ENCODE peak calls at places on chromosomes 5 and 9, in four cellular contexts. R is heart left ventricle, G is hepatocyte, O is right lobe of liver. Q is an unnamed sample. For H3K36me3 and H3K9me3, the result is how much of the 10 kb centered on the place peaks cover.

GRCh38 chr5:96522635-96523355 is 89.7 kb upstream of the PCSK1 start:
- DNase-seq in R (no peak), G (no peak), O (no peak), Q (no peak)

GRCh38 chr9:125329978-125330377 is 68.4 kb downstream of the GAPVD1 start:
- DNase-seq in R (no peak), G (no peak), O (no peak), Q (no peak)

GRCh38 chr9:121267689-121268597 is at the start of gene GSN:
- DNase-seq in R (peak), G (peak), O (peak), Q (peak)

GRCh38 chr9:137771580-137771979 is 106.0 kb upstream of the CACNA1B start:
- DNase-seq in R (no peak), G (no peak), O (no peak), Q (no peak)

GRCh38 chr9:16136961-16137360 is 584.1 kb downstream of the CCDC171 start:
- DNase-seq in R (peak), G (no peak), O (no peak), Q (peak)

GRCh38 chr9:36665921-36666429 is 93.3 kb downstream of the MELK start:
- DNase-seq in R (no peak), G (no peak), O (no peak), Q (no peak)

GRCh38 chr5:55597014-55597981 is 62.5 kb upstream of the PLPP1 start:
- DNase-seq in R (peak), G (peak), O (no peak), Q (peak)

GRCh38 chr5:73591698-73592501 is 26.4 kb downstream of the UTP15 start:
- DNase-seq in R (no peak), G (peak), O (no peak), Q (no peak)

GRCh38 chr5:56145511-56145910 is 87.6 kb downstream of the ANKRD55 start:
- DNase-seq in R (no peak), G (no peak), O (no peak), Q (no peak)

GRCh38 chr5:116536279-116537161 is 38.1 kb downstream of the SEMA6A start:
- DNase-seq in R (no peak), G (peak), O (no peak), Q (no peak)

GRCh38 chr9:91758491-91758981 is 191.5 kb downstream of the ROR2 start:
- DNase-seq in R (no peak), G (peak), O (no peak), Q (no peak)

GRCh38 chr9:92242115-92242778 is 51.2 kb downstream of the IARS1 start:
- DNase-seq in R (no peak), G (peak), O (no peak), Q (no peak)

GRCh38 chr9:21505425-21506179 is 23.5 kb upstream of the IFNE start:
- DNase-seq in R (no peak), G (no peak), O (no peak), Q (no peak)

GRCh38 chr9:121811140-121811539 is 159.7 kb downstream of the DAB2IP start:
- DNase-seq in R (no peak), G (no peak), O (peak), Q (no peak)

GRCh38 chr9:22416692-22417060 is 29.9 kb upstream of the DMRTA1 start:
- DNase-seq in R (no peak), G (no peak), O (no peak), Q (no peak)

GRCh38 chr9:69599232-69599971 is 72.8 kb downstream of the APBA1 start:
- DNase-seq in R (no peak), G (no peak), O (no peak), Q (no peak)

GRCh38 chr5:1762121-1762877 is 37.3 kb downstream of the MRPL36 start:
- DNase-seq in R (peak), G (no peak), O (peak), Q (no peak)

GRCh38 chr9:108536836-108537601 is 318.8 kb downstream of the ACTL7B start:
- DNase-seq in R (no peak), G (no peak), O (no peak), Q (no peak)

GRCh38 chr5:142547445-142548374 is 138.2 kb downstream of the FGF1 start:
- DNase-seq in R (no peak), G (no peak), O (no peak), Q (no peak)

GRCh38 chr9:137632432-137633161 is 13.8 kb downstream of the EHMT1 start:
- DNase-seq in R (no peak), G (no peak), O (no peak), Q (no peak)

GRCh38 chr5:143775258-143775657 is 36.7 kb upstream of the HMHB1 start:
- DNase-seq in R (no peak), G (no peak), O (no peak), Q (no peak)

GRCh38 chr5:145521066-145521465 is 314.1 kb downstream of the PRELID2 start:
- DNase-seq in R (no peak), G (no peak), O (no peak), Q (no peak)

GRCh38 chr5:173408946-173409345 is 80.7 kb upstream of the STC2 start:
- DNase-seq in R (no peak), G (no peak), O (no peak), Q (no peak)

GRCh38 chr5:16550316-16550952 is 66.4 kb downstream of the RETREG1 start:
- DNase-seq in R (peak), G (peak), O (peak), Q (no peak)

GRCh38 chr9:122791872-122792669 is 3.3 kb downstream of the OR5C1 start:
- DNase-seq in R (no peak), G (no peak), O (no peak), Q (no peak)

GRCh38 chr9:38066167-38066906 is 2.7 kb downstream of the SHB start:
- DNase-seq in R (no peak), G (peak), O (no peak), Q (no peak)

GRCh38 chr5:117454716-117455212 is 880.1 kb upstream of the SEMA6A start:
- DNase-seq in R (no peak), G (peak), O (peak), Q (peak)

GRCh38 chr9:21634951-21635350 is 152.8 kb upstream of the IFNE start:
- DNase-seq in R (no peak), G (no peak), O (no peak), Q (no peak)

GRCh38 chr5:31692561-31693221 is 53.8 kb downstream of the PDZD2 start:
- DNase-seq in R (peak), G (no peak), O (no peak), Q (peak)

GRCh38 chr5:8209500-8209899 is 340.6 kb downstream of the MTRR start:
- DNase-seq in R (no peak), G (no peak), O (no peak), Q (no peak)

GRCh38 chr9:105026451-105026850 is 98.5 kb upstream of the ABCA1 start:
- DNase-seq in R (no peak), G (no peak), O (no peak), Q (no peak)

GRCh38 chr9:111805262-111805661 is 10.5 kb upstream of the SHOC1 start:
- DNase-seq in R (no peak), G (no peak), O (no peak), Q (no peak)

GRCh38 chr5:40409600-40409999 is 270.1 kb upstream of the PTGER4 start:
- DNase-seq in R (no peak), G (no peak), O (no peak), Q (no peak)

GRCh38 chr9:19946446-19947109 is 157.7 kb upstream of the SLC24A2 start:
- DNase-seq in R (no peak), G (peak), O (no peak), Q (no peak)

GRCh38 chr5:169350759-169351240 is 49.9 kb upstream of the SLIT3 start:
- DNase-seq in R (no peak), G (peak), O (no peak), Q (peak)

GRCh38 chr5:35884125-35884788 is 27.6 kb downstream of the IL7R start:
- DNase-seq in R (no peak), G (no peak), O (no peak), Q (no peak)

GRCh38 chr5:77876862-77877502 is 100.8 kb upstream of the TBCA start:
- DNase-seq in R (no peak), G (no peak), O (no peak), Q (no peak)

GRCh38 chr5:157294692-157295091 is 28.8 kb downstream of the CYFIP2 start:
- DNase-seq in R (no peak), G (no peak), O (no peak), Q (no peak)
- H3K36me3 ChIP-seq in R (under half), G (under half), O (under half), Q (under half)

GRCh38 chr5:178516836-178517235 is 73.4 kb downstream of the COL23A1 start:
- DNase-seq in R (no peak), G (no peak), O (no peak), Q (no peak)
- H3K9me3 ChIP-seq in R (under half), G (under half), O (under half), Q (under half)

GRCh38 chr5:137888875-137889759 is at the start of gene PKD2L2:
- DNase-seq in R (peak), G (peak), O (peak), Q (peak)
- TF ChIP-seq CTCF in R (peak), G (no peak), O (no peak), Q (peak)

GRCh38 chr9:95977366-95977765 is 101.9 kb downstream of the ERCC6L2 start:
- DNase-seq in R (no peak), G (no peak), O (no peak), Q (no peak)
- H3K36me3 ChIP-seq in R (half or more), G (under half), O (under half), Q (under half)

GRCh38 chr5:2902742-2903297 is 151.3 kb upstream of the IRX2 start:
- DNase-seq in R (no peak), G (no peak), O (no peak), Q (no peak)
- H3K9me3 ChIP-seq in R (under half), G (under half), O (under half), Q (under half)

DNA sequence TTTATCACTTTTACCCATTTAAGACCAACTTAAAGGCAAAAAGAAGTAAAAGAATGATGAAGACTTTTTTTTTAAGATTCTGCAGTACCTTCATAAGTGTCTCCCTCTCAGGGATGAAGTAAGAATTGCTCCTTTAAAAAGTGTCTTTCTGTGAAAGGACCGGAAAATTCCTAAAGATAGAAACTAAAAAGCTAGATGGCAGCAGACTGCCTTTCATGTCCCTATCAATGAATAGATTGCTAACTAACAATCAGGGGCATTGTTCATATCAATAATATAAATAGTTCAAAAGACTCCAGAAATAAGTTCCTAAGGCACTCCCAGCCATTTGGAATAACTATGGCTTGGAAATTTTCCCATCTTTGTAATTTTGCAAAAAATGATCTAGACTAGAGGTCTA is 558.0 kb downstream of the PDE4D start:
- DNase-seq in R (no peak), G (no peak), O (no peak), Q (no peak)
- TF ChIP-seq CTCF in R (peak), G (no peak), O (peak), Q (no peak)

GRCh38 chr9:136470792-136471469 is 11.9 kb downstream of the SEC16A start:
- DNase-seq in R (no peak), G (no peak), O (no peak), Q (no peak)

GRCh38 chr9:136472640-136473353 is 10.0 kb downstream of the SEC16A start:
- DNase-seq in R (no peak), G (no peak), O (no peak), Q (no peak)

GRCh38 chr9:136471802-136472487 is 10.9 kb downstream of the SEC16A start:
- DNase-seq in R (no peak), G (no peak), O (no peak), Q (no peak)

GRCh38 chr9:136467766-136468165 is 15.1 kb downstream of the SEC16A start:
- DNase-seq in R (no peak), G (no peak), O (no peak), Q (no peak)

DNA sequence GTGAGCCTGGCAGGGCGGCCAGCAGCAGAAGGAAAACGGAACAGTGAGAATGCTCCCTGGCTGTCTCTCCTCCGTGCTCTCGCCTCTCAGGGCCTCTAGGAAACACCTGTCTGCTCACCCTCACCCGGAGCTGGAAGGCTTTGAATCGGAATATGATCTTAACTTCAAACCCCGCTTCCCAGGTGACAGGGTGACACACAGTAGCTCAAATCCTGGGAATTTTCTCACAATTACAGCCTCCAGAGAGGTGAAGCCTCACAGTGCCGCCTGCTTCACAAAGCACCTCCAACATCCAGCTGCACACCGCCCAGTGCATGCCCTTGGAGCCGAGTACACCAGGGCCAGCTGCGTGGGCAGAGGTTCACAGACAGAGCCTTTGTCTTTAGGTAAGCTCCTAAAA is 12.5 kb downstream of the SEC16A start:
- DNase-seq in R (no peak), G (no peak), O (no peak), Q (no peak)
- H3K36me3 ChIP-seq in R (half or more), G (under half), O (half or more), Q (half or more)

GRCh38 chr5:141320225-141321169 is at the start of gene TAF7:
- DNase-seq in R (peak), G (peak), O (peak), Q (peak)
- H3K9me3 ChIP-seq in R (under half), G (half or more), O (under half), Q (under half)

Q was measured in psoas muscle.